ENCODE peak calls at places on chromosomes 5 and 9, in nine cellular contexts. M, K, U, D, X, W, B, O and H are unnamed samples.

GRCh38 chr9:129174724-129175514 is 3.1 kb downstream of the IER5L start:
- DNase-seq in M (peak), U (peak), W (peak), X (peak), O (peak), B (peak), K (peak), D (no peak), H (peak)

GRCh38 chr9:78239506-78239905 is 3.6 kb downstream of the CEP78 start:
- DNase-seq in W (peak), B (no peak), O (peak), K (no peak), M (no peak), X (peak), D (no peak), U (no peak), H (no peak)

GRCh38 chr9:108609227-108609894 is 246.4 kb downstream of the ACTL7B start:
- DNase-seq in U (no peak), W (no peak), O (no peak), D (no peak), K (no peak), X (no peak), M (no peak), B (no peak), H (no peak)

GRCh38 chr9:3732077-3733038 is 206.6 kb upstream of the RFX3 start:
- DNase-seq in U (peak), X (peak), O (peak), D (no peak), W (peak), B (peak), M (peak), K (peak), H (no peak)

GRCh38 chr9:132908635-132909034 is 29.9 kb downstream of the SPACA9 start:
- DNase-seq in B (no peak), U (no peak), X (no peak), K (no peak), M (no peak), D (no peak), W (no peak), O (no peak), H (no peak)

GRCh38 chr5:161546463-161547301 is at the start of gene GABRB2:
- DNase-seq in X (peak), M (peak), K (peak), U (no peak), O (peak), W (peak), D (peak), B (no peak), H (peak)

GRCh38 chr5:180813418-180813817 is 10.8 kb upstream of the MGAT1 start:
- DNase-seq in D (no peak), U (no peak), B (no peak), W (no peak), M (no peak), X (no peak), K (peak), O (peak), H (no peak)

GRCh38 chr5:59648949-59649921 is 244.3 kb downstream of the PDE4D start:
- DNase-seq in X (no peak), U (no peak), K (no peak), B (no peak), D (no peak), O (no peak), M (no peak), W (no peak), H (no peak)

GRCh38 chr9:108282872-108283271 is 572.9 kb downstream of the ACTL7B start:
- DNase-seq in W (peak), D (no peak), U (no peak), X (no peak), B (no peak), K (no peak), O (no peak), M (no peak), H (no peak)

GRCh38 chr9:35258665-35259474 is 97.1 kb downstream of the UNC13B start:
- DNase-seq in U (peak), K (peak), B (peak), M (peak), D (peak), W (peak), X (peak), O (peak), H (no peak)

GRCh38 chr5:124234022-124234899 is 512.2 kb downstream of the ZNF608 start:
- DNase-seq in D (no peak), O (no peak), M (no peak), K (no peak), U (no peak), B (no peak), X (no peak), W (peak), H (no peak)

GRCh38 chr5:108726446-108727091 is 21.1 kb upstream of the FER start:
- DNase-seq in K (no peak), D (no peak), U (no peak), O (no peak), X (no peak), B (no peak), M (no peak), W (no peak), H (no peak)

GRCh38 chr5:149776376-149777305 is 46.5 kb downstream of the PPARGC1B start:
- DNase-seq in W (no peak), K (no peak), M (no peak), U (no peak), O (no peak), B (no peak), X (no peak), D (no peak), H (no peak)

DNA sequence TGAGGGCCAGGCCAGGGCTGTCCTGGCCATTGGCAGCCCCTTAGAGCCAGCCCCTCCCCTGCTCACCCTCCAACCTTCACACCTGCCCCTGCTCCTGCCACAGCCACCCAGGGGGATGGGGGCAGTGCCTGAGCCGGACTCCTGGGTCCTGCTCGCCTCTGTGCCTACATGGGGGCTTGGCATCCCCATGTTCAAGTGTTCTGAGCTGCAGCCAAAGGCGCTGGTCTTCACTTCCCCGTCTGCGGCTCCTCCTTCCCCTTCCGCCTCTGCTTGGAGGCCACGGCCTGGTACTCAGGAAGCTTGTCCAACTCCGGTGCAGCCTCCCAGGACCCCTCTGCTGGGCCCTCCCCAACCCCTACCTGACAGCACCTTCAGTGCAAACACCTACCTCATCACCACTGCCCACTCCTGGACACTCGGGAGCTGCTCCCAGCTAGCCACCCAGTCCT is 2.3 kb upstream of the DNLZ start:
- DNase-seq in X (no peak), D (no peak), K (no peak), O (no peak), U (no peak), W (no peak), B (no peak), M (no peak), H (no peak)
- TF ChIP-seq CTCF in X (no peak), D (no peak), K (no peak), O (no peak), U (no peak), W (no peak), B (no peak), M (no peak), H (no peak)

DNA sequence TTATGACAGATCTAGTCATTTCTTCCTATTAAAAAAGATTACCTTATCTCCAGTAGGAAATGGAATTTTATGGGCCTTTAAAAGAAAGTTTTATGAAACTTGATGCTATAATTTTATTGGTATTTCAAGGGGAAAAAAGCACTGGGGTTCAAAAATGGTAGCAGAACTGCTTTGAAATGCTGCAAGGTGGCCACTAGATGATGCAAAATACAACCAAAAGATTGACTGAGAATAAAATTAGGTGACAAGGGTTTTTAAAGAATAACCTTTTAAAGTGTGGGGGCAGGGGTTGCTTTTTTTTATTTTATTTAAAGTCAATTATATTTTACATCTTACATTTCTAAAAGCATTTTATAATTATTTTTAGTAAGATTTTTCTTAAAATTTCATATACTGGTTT is 61.7 kb downstream of the KLF9 start:
- DNase-seq in K (no peak), O (peak), D (no peak), M (no peak), U (no peak), B (no peak), X (no peak), W (no peak), H (no peak)
- TF ChIP-seq CTCF in K (peak), O (peak), D (no peak), M (peak), U (peak), B (peak), X (no peak), W (peak), H (peak)

GRCh38 chr5:139296198-139296597 is 2.7 kb downstream of the MATR3 start:
- DNase-seq in K (no peak), B (no peak), W (no peak), M (no peak), U (no peak), O (no peak), X (no peak), D (no peak), H (no peak)

GRCh38 chr5:139293504-139294371 is at the start of gene MATR3:
- DNase-seq in M (peak), K (peak), X (peak), O (peak), W (peak), D (peak), U (peak), B (peak), H (peak)

GRCh38 chr5:139295692-139296091 is 2.2 kb downstream of the MATR3 start:
- DNase-seq in K (no peak), O (no peak), D (no peak), X (no peak), B (no peak), W (no peak), U (no peak), M (no peak), H (no peak)

GRCh38 chr5:139293199-139293503 is 389 bp upstream of the MATR3 start:
- DNase-seq in D (no peak), K (no peak), U (no peak), B (no peak), X (no peak), O (no peak), W (no peak), M (no peak), H (no peak)

DNA sequence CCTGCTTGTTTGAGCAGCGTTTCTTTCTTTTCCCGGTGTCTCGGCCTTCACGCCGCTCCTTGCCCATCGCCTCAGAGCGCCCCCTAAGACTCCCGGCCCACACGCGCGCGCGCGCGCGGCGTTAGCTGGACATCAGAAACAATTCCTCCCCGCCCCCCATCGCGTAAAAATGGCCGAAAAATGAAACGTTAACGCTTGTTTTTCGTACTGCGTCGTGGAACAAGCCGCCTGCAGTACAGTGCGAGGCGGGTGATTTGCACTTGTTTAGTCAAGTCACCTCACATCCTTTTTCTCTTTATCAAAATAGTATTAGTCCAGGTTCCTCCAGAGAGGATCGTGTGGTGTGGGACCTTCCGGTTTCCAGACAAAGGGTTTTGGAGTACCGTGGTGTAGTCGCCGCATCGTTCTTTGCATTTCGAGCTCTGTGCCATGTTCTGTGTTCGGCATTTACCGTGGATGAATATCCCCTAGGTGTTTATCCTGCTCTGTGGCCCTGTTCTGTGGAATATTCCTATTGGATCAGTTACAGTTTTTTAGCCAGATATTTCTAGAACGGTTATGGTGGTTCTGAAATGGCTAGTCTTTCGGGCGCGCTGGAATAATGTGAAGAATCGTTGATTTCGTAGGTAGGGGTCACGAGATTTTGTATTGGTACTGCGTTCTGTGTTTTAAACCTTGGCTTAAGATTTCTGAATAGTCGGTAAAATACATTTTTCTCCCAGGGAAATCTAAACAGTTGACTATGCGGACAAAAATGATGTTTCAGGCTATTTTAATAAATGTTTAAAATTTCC is 1.0 kb downstream of the MATR3 start:
- DNase-seq in O (peak), D (peak), U (peak), K (peak), W (peak), X (peak), B (peak), M (peak), H (no peak)
- TF ChIP-seq CTCF in O (peak), D (no peak), U (peak), K (peak), W (peak), X (no peak), B (peak), M (peak), H (peak)

GRCh38 chr9:5480919-5481743 is 29.2 kb upstream of the PDCD1LG2 start:
- DNase-seq in O (peak), D (no peak), M (no peak), W (no peak), K (no peak), X (no peak), U (no peak), B (no peak), H (no peak)
- TF ChIP-seq CTCF in O (no peak), D (no peak), M (peak), W (no peak), K (no peak), X (no peak), U (no peak), B (peak), H (no peak)

GRCh38 chr5:40733842-40734563 is 21.8 kb downstream of the TTC33 start:
- DNase-seq in X (no peak), O (no peak), W (no peak), B (no peak), K (no peak), U (no peak), M (no peak), D (no peak), H (no peak)
- TF ChIP-seq CTCF in X (no peak), O (no peak), W (no peak), B (peak), K (no peak), U (no peak), M (no peak), D (no peak), H (no peak)

GRCh38 chr5:102222772-102223171 is 73.3 kb downstream of the SLCO4C1 start:
- DNase-seq in D (no peak), U (no peak), X (no peak), W (no peak), M (no peak), B (no peak), O (peak), K (no peak), H (no peak)

GRCh38 chr5:102226321-102226720 is 69.8 kb downstream of the SLCO4C1 start:
- DNase-seq in K (no peak), U (no peak), X (no peak), D (no peak), B (no peak), W (no peak), M (no peak), O (no peak), H (no peak)

GRCh38 chr5:102221949-102222348 is 74.1 kb downstream of the SLCO4C1 start:
- DNase-seq in M (no peak), W (no peak), U (no peak), O (no peak), K (no peak), X (no peak), D (no peak), B (no peak), H (no peak)

GRCh38 chr5:102218159-102218558 is 77.9 kb downstream of the SLCO4C1 start:
- DNase-seq in M (no peak), K (no peak), O (no peak), U (no peak), B (no peak), X (no peak), W (no peak), D (no peak), H (no peak)

DNA sequence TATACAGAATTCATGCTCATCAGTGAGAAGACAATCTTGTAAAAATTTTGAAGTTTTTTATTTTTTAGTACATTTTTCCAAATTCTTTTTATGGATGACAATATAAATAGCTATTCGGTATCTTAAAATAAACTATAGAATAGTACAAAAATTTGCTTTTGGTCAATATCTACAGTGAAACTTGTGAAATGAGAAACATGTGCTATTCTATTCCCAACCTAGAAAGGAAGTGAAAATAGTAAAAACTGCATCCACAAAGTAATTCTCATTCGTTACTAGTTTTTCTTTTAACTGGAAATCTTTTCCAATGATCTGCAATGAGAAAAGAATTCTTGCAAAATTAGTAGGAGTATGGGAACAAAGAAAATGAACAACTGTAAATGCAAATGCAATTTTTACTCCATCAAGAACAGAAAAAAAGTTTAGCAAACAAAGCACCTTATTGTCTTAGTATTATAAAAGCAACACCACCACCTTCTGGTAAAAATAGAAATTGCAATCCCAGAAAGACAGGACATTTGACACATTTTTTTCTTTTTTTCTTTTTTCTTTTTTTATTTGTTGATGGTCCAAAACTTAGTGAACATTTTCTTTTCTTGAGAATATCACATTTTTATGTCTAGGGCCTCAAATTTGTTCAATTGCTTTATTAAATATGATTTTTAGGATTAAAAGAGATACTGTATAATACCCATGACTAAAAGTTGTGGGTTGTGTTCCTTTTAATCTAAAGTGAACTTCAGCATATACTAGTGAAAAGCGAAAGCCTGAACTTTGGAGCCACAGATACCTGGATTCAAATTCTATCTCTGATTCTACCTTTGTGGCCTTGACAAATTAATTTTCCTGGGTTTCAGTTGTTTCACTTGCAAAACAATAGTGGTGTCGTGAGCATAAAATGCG is 72.3 kb downstream of the SLCO4C1 start:
- DNase-seq in M (no peak), U (no peak), D (no peak), O (peak), W (peak), B (no peak), K (no peak), X (no peak), H (no peak)
- TF ChIP-seq CTCF in M (peak), U (no peak), D (no peak), O (peak), W (no peak), B (peak), K (peak), X (peak), H (peak)

DNA sequence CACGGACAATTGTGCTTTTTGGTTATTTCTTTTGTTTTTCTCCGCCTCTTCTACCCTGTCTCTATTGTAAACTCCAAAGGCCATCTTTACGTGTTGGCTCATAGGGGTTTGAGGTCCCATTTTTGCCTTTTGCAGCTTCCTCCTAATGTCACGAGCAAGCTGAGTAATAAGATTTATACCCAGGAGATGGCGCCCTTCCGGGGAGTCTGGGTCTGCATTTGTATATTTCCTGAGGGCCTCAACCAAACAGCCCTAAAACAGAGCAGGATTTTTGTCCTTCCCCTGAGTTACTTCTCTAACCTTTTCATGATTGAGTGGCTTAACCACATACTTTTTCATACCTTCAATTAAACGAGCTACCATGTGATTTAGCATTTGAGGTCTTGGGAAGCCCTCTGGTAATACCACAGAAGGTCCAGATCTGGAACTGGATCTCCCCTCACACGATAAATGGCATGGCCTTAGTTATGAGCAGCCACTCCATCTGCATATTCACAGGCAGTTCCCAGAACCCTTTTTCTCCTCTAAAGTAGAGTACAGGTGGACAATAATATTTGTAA is 11.2 kb upstream of the CFAP95 start:
- DNase-seq in U (no peak), X (peak), B (no peak), D (no peak), W (peak), M (no peak), K (no peak), O (no peak), H (no peak)
- TF ChIP-seq CTCF in U (no peak), X (no peak), B (peak), D (no peak), W (peak), M (peak), K (no peak), O (no peak), H (no peak)

GRCh38 chr9:137581361-137582285 is 2.9 kb upstream of the DPH7 start:
- DNase-seq in D (no peak), O (no peak), U (no peak), M (no peak), X (no peak), W (no peak), B (no peak), K (no peak), H (no peak)

GRCh38 chr9:137580958-137581331 is 2.2 kb upstream of the DPH7 start:
- DNase-seq in W (no peak), K (no peak), M (no peak), D (no peak), B (no peak), U (no peak), X (no peak), O (no peak), H (no peak)

GRCh38 chr9:137583347-137583746 is 4.6 kb upstream of the DPH7 start:
- DNase-seq in M (no peak), K (no peak), D (no peak), X (no peak), U (no peak), W (no peak), O (no peak), B (no peak), H (no peak)

GRCh38 chr9:137583957-137584356 is 5.2 kb upstream of the DPH7 start:
- DNase-seq in U (no peak), B (no peak), O (no peak), D (no peak), X (no peak), K (no peak), W (no peak), M (no peak), H (no peak)

GRCh38 chr9:137582286-137582860 is 3.6 kb upstream of the DPH7 start:
- DNase-seq in K (no peak), X (peak), B (no peak), O (peak), W (peak), D (no peak), M (no peak), U (no peak), H (no peak)
- TF ChIP-seq CTCF in K (peak), X (peak), B (peak), O (peak), W (peak), D (no peak), M (peak), U (no peak), H (peak)

GRCh38 chr9:72333758-72334157 is 31.2 kb downstream of the ZFAND5 start:
- DNase-seq in W (peak), M (no peak), D (no peak), U (no peak), X (peak), B (no peak), K (no peak), O (peak), H (no peak)
- TF ChIP-seq CTCF in W (peak), M (no peak), D (no peak), U (no peak), X (peak), B (no peak), K (no peak), O (peak), H (peak)